ENCODE peak calls at places on chromosome 13, in nine cellular contexts. R is fibroblast of pulmonary artery, T is MCF 10A, V is GM12865, K is GM06990, Z is GM13977, A is pancreas, M is fibroblast of mammary gland, X is tibial artery. Y is an unnamed sample.

GRCh38 chr13:27403252-27403678 is 21.2 kb upstream of the GTF3A start:
- DNase-seq in R (peak; percentile 58), T (no peak), V (no peak), K (no peak), Z (no peak), A (no peak), M (peak; percentile 48), X (no peak), Y (peak; percentile 44)

GRCh38 chr13:43686557-43686956 is 100.2 kb downstream of the ENOX1 start:
- DNase-seq in R (peak; percentile 90), T (peak; percentile 75), V (no peak), K (no peak), Z (no peak), A (peak; percentile 24), M (peak; percentile 98), X (no peak), Y (peak; percentile 81)

GRCh38 chr13:42798118-42798517 is 16.7 kb downstream of the FAM216B start:
- DNase-seq in R (no peak), T (no peak), V (no peak), K (no peak), Z (no peak), A (no peak), M (no peak), X (no peak), Y (no peak)

GRCh38 chr13:96898212-96898611 is 96.1 kb downstream of the OXGR1 start:
- DNase-seq in R (peak; percentile 1), T (peak; percentile 49), V (no peak), K (no peak), Z (no peak), A (no peak), M (peak; percentile 80), X (no peak), Y (peak; percentile 23)

GRCh38 chr13:98746968-98747367 is 5.5 kb downstream of the SLC15A1 start:
- DNase-seq in R (peak; percentile 12), T (peak; percentile 67), V (no peak), K (no peak), Z (no peak), A (no peak), M (peak; percentile 44), X (no peak), Y (peak; percentile 73)

GRCh38 chr13:91142572-91142971 is 204.9 kb upstream of the MIR17HG start:
- DNase-seq in R (peak; percentile 61), T (peak; percentile 4), V (no peak), K (no peak), Z (no peak), A (no peak), M (peak; percentile 39), X (no peak), Y (peak; percentile 44)

GRCh38 chr13:72104656-72105180 is 237.7 kb upstream of the DACH1 start:
- DNase-seq in R (peak; percentile 35), T (peak; percentile 24), V (no peak), K (no peak), Z (no peak), A (no peak), M (no peak), X (no peak), Y (peak; percentile 83)

GRCh38 chr13:104625196-104625595 is 1559.0 kb upstream of the SLC10A2 start:
- DNase-seq in R (no peak), T (no peak), V (no peak), K (no peak), Z (no peak), A (no peak), M (no peak), X (no peak), Y (no peak)

GRCh38 chr13:76222511-76222910 is 586.4 kb downstream of the LMO7 start:
- DNase-seq in R (no peak), T (no peak), V (no peak), K (no peak), Z (no peak), A (no peak), M (no peak), X (no peak), Y (peak; percentile 11)

GRCh38 chr13:79912403-79912802 is 428.5 kb downstream of the SPRY2 start:
- DNase-seq in R (no peak), T (no peak), V (no peak), K (no peak), Z (no peak), A (no peak), M (no peak), X (no peak), Y (no peak)

GRCh38 chr13:99796175-99796819 is 175.3 kb downstream of the ZIC5 start:
- DNase-seq in R (peak; percentile 47), T (peak; percentile 72), V (peak; percentile 47), K (no peak), Z (no peak), A (no peak), M (peak; percentile 51), X (no peak), Y (peak; percentile 63)

GRCh38 chr13:73803997-73804396 is 330.2 kb downstream of the KLF12 start:
- DNase-seq in R (peak; percentile 13), T (peak; percentile 13), V (no peak), K (no peak), Z (no peak), A (no peak), M (peak; percentile 70), X (no peak), Y (peak; percentile 58)

GRCh38 chr13:66691149-66691548 is 539.0 kb downstream of the PCDH9 start:
- DNase-seq in R (no peak), T (no peak), V (no peak), K (no peak), Z (no peak), A (no peak), M (no peak), X (no peak), Y (no peak)

GRCh38 chr13:66689037-66689619 is 541.0 kb downstream of the PCDH9 start:
- DNase-seq in R (peak; percentile 35), T (no peak), V (no peak), K (no peak), Z (no peak), A (no peak), M (peak; percentile 11), X (no peak), Y (peak; percentile 1)

GRCh38 chr13:66693656-66694055 is 536.5 kb downstream of the PCDH9 start:
- DNase-seq in R (peak; percentile 12), T (no peak), V (no peak), K (no peak), Z (no peak), A (no peak), M (peak; percentile 6), X (no peak), Y (no peak)

DNA sequence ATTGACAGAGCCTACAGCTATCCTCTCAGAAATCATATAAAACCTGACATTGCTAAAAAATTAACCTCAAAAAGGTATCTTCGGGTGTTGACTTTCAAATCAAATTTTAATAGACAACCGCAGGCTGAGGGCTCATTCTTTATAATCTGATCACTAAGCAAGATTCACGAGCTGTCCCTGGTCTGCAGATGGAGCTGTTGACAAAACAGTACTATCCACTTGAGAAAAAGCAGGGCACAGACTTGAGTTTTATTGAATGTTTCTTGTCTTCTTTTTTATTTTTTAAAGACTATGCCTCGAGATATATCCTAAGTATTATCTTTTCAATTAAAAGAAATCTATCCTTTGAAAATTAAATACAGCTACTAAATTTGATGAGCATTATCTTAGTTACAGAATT is 540.5 kb downstream of the PCDH9 start:
- DNase-seq in R (peak; percentile 71), T (peak; percentile 19), V (no peak), K (no peak), Z (no peak), A (no peak), M (peak; percentile 37), X (no peak), Y (peak; percentile 47)
- TF ChIP-seq CTCF in R (peak; percentile 56), T (peak; percentile 16), V (no peak), K (no peak), Z (no peak), A (no peak), M (peak; percentile 33), X (no peak), Y (peak; percentile 58)

DNA sequence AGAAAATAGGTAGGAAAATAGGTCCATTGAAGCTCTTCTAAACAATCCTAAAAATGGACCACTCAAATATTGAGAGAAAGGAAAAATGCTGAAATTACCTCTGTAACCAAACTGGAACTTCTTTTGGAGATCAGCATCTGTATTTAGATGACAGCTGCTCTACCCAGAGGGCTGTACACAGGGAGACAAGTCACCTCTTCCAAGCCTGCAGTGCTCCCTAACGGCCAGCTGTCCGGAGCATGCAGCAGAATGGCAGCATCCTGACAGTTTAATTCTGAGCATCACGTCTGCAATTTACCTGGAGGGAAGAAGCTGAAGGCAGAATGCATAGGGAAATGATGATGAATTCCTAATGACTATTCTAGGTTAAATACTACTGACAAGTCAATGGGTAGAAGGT is 62.8 kb upstream of the DIAPH3 start:
- DNase-seq in R (peak; percentile 48), T (peak; percentile 33), V (peak; percentile 20), K (no peak), Z (no peak), A (no peak), M (peak; percentile 35), X (no peak), Y (peak; percentile 56)
- TF ChIP-seq CTCF in R (peak; percentile 49), T (peak; percentile 47), V (peak; percentile 19), K (peak; percentile 37), Z (peak; percentile 41), A (no peak), M (peak; percentile 37), X (no peak), Y (peak; percentile 66)

DNA sequence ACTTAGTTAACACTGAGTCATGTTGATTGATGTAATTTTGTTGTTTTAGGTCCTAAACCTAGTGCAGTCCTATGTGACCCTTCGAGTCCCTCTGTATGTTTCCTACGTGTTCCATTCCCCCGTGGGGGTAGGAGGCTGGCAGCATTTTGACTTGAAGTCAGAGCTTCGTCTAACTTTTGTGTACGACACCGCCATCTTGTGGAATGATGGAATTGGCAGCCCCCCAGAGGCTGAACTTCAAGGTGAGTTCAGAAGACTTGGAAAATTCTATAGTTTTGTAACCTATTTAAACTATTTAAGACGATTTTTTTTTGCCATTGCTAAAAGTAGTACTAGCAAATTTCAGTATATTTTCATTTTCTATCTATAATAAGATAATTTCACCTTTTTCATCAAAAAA is 117.9 kb downstream of the STOML3 start:
- DNase-seq in R (peak; percentile 44), T (peak; percentile 68), V (peak; percentile 73), K (no peak), Z (peak; percentile 57), A (peak; percentile 22), M (peak; percentile 43), X (no peak), Y (peak; percentile 65)
- TF ChIP-seq CTCF in R (peak; percentile 57), T (peak; percentile 49), V (peak; percentile 69), K (peak; percentile 78), Z (peak; percentile 78), A (no peak), M (peak; percentile 49), X (peak; percentile 7), Y (peak; percentile 72)

GRCh38 chr13:114010401-114011101 is 36.7 kb upstream of the C13orf46 start:
- DNase-seq in R (no peak), T (no peak), V (no peak), K (no peak), Z (no peak), A (no peak), M (no peak), X (peak; percentile 57), Y (no peak)
- TF ChIP-seq CTCF in R (no peak), T (no peak), V (no peak), K (no peak), Z (no peak), A (no peak), M (no peak), X (no peak), Y (no peak)

GRCh38 chr13:59477011-59477410 is 686.7 kb downstream of the DIAPH3 start:
- DNase-seq in R (no peak), T (peak; percentile 11), V (peak; percentile 7), K (no peak), Z (no peak), A (no peak), M (no peak), X (no peak), Y (no peak)
- TF ChIP-seq CTCF in R (peak; percentile 49), T (peak; percentile 7), V (peak; percentile 46), K (peak; percentile 52), Z (peak; percentile 37), A (no peak), M (peak; percentile 24), X (no peak), Y (peak; percentile 14)

Y was measured in epithelial cell of esophagus.